ENCODE peak calls at places on chromosomes 4 and X, in six cellular contexts. Y, L, B, Q, V and O are unnamed samples.
A peak's percentile ranks its signal among the peaks of the same experiment; 100 is the strongest.

GRCh38 chr4:121370729-121371325 is 10.0 kb downstream of the QRFPR start:
- DNase-seq in Y (peak; percentile 60), Q (no peak), V (peak; percentile 22), L (peak; percentile 45), B (peak; percentile 59), O (no peak)

GRCh38 chrX:41332408-41332987 is 1.5 kb upstream of the DDX3X start:
- DNase-seq in Q (no peak), Y (no peak), V (peak; percentile 13), B (no peak), L (no peak), O (peak; percentile 13)

GRCh38 chr4:121308328-121308663 is 72.5 kb downstream of the QRFPR start:
- DNase-seq in Y (no peak), L (no peak), V (no peak), B (no peak), Q (no peak), O (no peak)

GRCh38 chr4:25089058-25089763 is 58.5 kb upstream of the LGI2 start:
- DNase-seq in V (no peak), B (no peak), L (no peak), Y (no peak), Q (peak; percentile 48), O (no peak)

GRCh38 chrX:45774961-45775360 is 574.3 kb upstream of the DIPK2B start:
- DNase-seq in B (peak; percentile 89), Y (no peak), L (no peak), Q (peak; percentile 68), V (no peak), O (no peak)

GRCh38 chr4:101660607-101661006 is 129.9 kb upstream of the BANK1 start:
- DNase-seq in Q (no peak), V (no peak), L (no peak), B (no peak), Y (no peak), O (no peak)

GRCh38 chrX:150648296-150648940 is 44.8 kb upstream of the MTMR1 start:
- DNase-seq in B (no peak), V (no peak), Q (no peak), Y (no peak), L (no peak), O (no peak)

GRCh38 chr4:126899382-126899801 is 733.4 kb upstream of the INTU start:
- DNase-seq in Q (no peak), B (peak; percentile 26), V (peak; percentile 28), Y (no peak), L (peak; percentile 5), O (no peak)

GRCh38 chr4:3480528-3481112 is 17.5 kb downstream of the DOK7 start:
- DNase-seq in B (peak; percentile 74), Y (peak; percentile 91), Q (peak; percentile 89), V (peak; percentile 75), L (peak; percentile 87), O (no peak)

GRCh38 chr4:174550541-174550940 is 28.3 kb upstream of the HPGD start:
- DNase-seq in V (no peak), Q (no peak), Y (no peak), L (no peak), B (no peak), O (no peak)

GRCh38 chrX:49884290-49884862 is 5.1 kb downstream of the USP27X start:
- DNase-seq in Y (peak; percentile 61), V (peak; percentile 56), L (peak; percentile 62), B (peak; percentile 62), Q (peak; percentile 64), O (no peak)

DNA sequence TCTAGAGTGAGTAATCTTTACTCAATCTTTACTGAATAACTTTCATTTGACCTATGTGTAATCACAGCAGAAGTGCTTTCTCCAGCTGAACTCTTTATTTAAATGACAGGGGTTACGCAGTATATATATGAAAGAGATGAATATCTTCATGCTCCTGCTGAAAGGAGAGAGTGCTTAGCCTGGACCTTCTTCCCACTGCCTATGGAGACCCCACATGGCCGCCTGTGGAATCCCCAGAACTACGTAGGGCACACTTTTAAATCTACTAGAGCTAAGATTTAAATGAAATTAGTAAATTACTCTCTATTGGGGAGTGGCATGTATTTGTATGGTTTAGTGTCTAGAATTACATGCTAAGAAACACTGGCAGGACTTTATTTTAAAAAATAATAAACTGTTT is 391.2 kb downstream of the ANKRD50 start:
- DNase-seq in L (peak; percentile 36), B (peak; percentile 1), Q (no peak), Y (peak; percentile 35), V (no peak), O (no peak)
- TF ChIP-seq CTCF in L (peak; percentile 32), B (no peak), Q (no peak), Y (peak; percentile 30), V (no peak), O (no peak)

GRCh38 chr4:187366530-187367279 is 628.9 kb upstream of the ZFP42 start:
- DNase-seq in Y (no peak), V (no peak), Q (no peak), L (peak; percentile 43), B (no peak), O (no peak)
- H3K4me3 ChIP-seq in Y (no peak overlapping the region), V (no peak overlapping the region), Q (no peak overlapping the region), L (no peak overlapping the region), B (no peak overlapping the region), O (no peak overlapping the region)

DNA sequence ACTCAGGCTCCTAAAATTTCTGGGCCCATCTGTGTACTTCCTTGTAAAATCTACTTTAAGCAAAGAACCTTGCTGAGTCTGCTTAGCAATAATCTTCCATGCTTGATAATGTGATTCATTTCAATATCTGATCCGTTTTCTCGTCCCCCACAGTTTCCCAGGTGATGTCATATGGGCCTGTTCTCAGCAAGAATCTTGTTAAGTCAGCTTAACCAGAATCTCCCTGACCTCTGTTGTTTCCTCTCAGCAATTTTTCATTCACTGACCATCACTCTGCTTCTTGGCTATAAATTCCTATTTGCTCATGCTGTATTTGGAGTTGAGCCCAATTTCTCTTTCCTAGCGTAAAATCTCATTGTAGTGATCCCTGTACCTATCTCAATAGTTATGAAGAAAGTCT is 13.9 kb downstream of the CSN2 start:
- DNase-seq in Q (no peak), B (no peak), V (no peak), L (no peak), Y (no peak), O (no peak)
- H3K36me3 ChIP-seq in Q (no peaks in the 10 kb centered on the region), B (no peaks in the 10 kb centered on the region), V (no peaks in the 10 kb centered on the region), L (no peaks in the 10 kb centered on the region), Y (no peaks in the 10 kb centered on the region), O (no peaks in the 10 kb centered on the region)

GRCh38 chrX:48574270-48575266 is at the start of gene RBM3:
- DNase-seq in Q (peak; percentile 96), L (peak; percentile 84), Y (peak; percentile 93), V (peak; percentile 93), B (peak; percentile 92), O (peak; percentile 52)
- TF ChIP-seq CTCF in Q (peak; percentile 37), L (peak; percentile 46), Y (peak; percentile 37), V (peak; percentile 56), B (peak; percentile 46), O (peak; percentile 46)

GRCh38 chr4:152265149-152265621 is 270.7 kb downstream of the FBXW7 start:
- DNase-seq in Q (no peak), L (no peak), B (peak; percentile 94), Y (no peak), V (no peak), O (no peak)

GRCh38 chr4:152267811-152268210 is 268.1 kb downstream of the FBXW7 start:
- DNase-seq in B (no peak), Y (no peak), V (no peak), L (no peak), Q (no peak), O (no peak)

GRCh38 chr4:152269448-152270191 is 266.3 kb downstream of the FBXW7 start:
- DNase-seq in L (no peak), Y (no peak), V (no peak), B (no peak), Q (no peak), O (no peak)

GRCh38 chr4:152264106-152264505 is 271.8 kb downstream of the FBXW7 start:
- DNase-seq in L (no peak), B (no peak), Y (no peak), Q (no peak), V (no peak), O (no peak)

DNA sequence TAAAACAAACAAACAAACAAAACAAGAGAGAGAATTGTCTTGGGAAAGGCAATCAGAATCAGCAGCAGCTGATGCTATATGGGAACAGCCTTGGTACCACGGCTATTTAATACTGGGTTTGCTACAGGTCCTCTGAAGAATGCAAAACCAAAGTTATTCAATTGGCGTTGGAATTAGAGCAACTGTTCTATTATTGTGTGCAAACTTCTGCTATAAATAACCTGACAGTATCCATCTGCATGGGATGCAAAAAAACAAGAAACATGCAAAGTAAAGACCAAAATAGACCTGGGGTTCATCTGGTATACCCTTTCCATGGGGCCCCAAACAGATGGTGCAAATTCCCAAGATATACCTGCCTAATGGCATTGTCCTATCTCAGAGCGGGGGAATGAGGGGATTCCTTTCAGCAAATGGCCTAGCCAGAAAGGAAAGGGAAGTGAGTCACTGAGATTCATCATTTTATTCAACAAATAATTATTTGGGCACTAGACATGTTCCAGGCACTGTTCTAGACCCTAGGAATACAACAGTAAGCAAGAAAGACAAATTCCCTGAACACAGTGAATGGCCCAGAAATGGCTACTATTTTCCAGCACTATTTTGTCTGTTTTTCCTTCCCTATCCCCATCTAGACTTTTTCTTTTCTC is 268.9 kb downstream of the FBXW7 start:
- DNase-seq in V (no peak), Q (no peak), L (no peak), B (peak; percentile 16), Y (no peak), O (no peak)
- H3K4me3 ChIP-seq in V (no peak overlapping the region), Q (no peak overlapping the region), L (no peak overlapping the region), B (no peak overlapping the region), Y (no peak overlapping the region), O (no peak overlapping the region)

DNA sequence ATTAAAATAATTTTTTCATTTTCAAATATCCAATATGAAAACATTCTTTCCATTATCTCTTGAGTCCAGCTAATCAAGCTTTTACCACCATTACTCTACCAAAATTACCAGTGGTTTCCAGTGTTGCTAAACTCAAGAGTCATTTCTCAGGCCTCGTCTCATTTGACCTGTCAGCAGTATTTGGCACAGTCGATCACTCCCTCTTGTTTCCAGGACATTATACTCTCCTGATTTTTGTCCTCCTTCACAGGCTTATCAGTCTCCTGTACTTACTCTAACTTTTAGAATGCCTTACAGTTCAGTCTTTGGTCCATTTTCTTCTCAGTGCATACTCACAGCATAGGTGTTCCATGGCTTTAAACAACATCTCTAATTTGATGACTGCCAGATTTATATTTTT is 11.6 kb downstream of the USP38 start:
- DNase-seq in Q (no peak), Y (no peak), B (no peak), L (no peak), V (no peak), O (no peak)
- H3K36me3 ChIP-seq in Q (peaks cover 57% of the 10 kb centered on the region), Y (peaks cover 87% of the 10 kb centered on the region), B (peaks cover 53% of the 10 kb centered on the region), L (peaks cover 57% of the 10 kb centered on the region), V (peaks cover 85% of the 10 kb centered on the region), O (peaks cover 5% of the 10 kb centered on the region)